ENCODE peak calls at places on chromosome 3, in six cellular contexts. Z is body of pancreas, R is Panc1, G is RPMI8226, E is NCI-H1092 treated with DMSO at 0.1 percent for 48 hours, Q is astrocyte. T is an unnamed sample.

GRCh38 chr3:21624514-21624913 is 126.5 kb downstream of the ZNF385D start:
- DNase-seq in Q (peak; percentile 63), Z (no peak), G (no peak), E (no peak), R (no peak), T (no peak)

GRCh38 chr3:144032531-144033234 is 61.1 kb downstream of the DIPK2A start:
- DNase-seq in Q (no peak), G (no peak), Z (no peak), E (no peak), R (no peak), T (no peak)

GRCh38 chr3:50405249-50405648 is 45.9 kb upstream of the TMEM115 start:
- DNase-seq in G (peak; percentile 73), R (no peak), Q (no peak), Z (no peak), E (no peak), T (peak; percentile 73)

GRCh38 chr3:114216186-114216970 is 21.0 kb downstream of the ZNF80 start:
- DNase-seq in E (no peak), R (no peak), G (no peak), Q (peak; percentile 73), Z (no peak), T (no peak)

GRCh38 chr3:9175421-9175820 is 74.0 kb downstream of the SRGAP3 start:
- DNase-seq in Q (peak; percentile 20), R (no peak), G (no peak), Z (peak; percentile 75), E (no peak), T (no peak)

GRCh38 chr3:128395500-128396125 is 71.1 kb downstream of the DNAJB8 start:
- DNase-seq in R (no peak), G (no peak), E (no peak), Q (peak; percentile 29), Z (peak; percentile 66), T (no peak)

GRCh38 chr3:67819447-67819846 is 165.0 kb upstream of the SUCLG2 start:
- DNase-seq in Z (no peak), Q (no peak), E (no peak), G (no peak), R (no peak), T (no peak)

GRCh38 chr3:113431811-113432210 is 9.5 kb downstream of the CFAP44 start:
- DNase-seq in G (no peak), Z (no peak), E (no peak), R (no peak), Q (no peak), T (no peak)

GRCh38 chr3:174219738-174220137 is 639.4 kb upstream of the NAALADL2 start:
- DNase-seq in G (no peak), E (no peak), R (peak; percentile 4), Z (no peak), Q (no peak), T (no peak)